ENCODE peak calls at places on chromosomes 2 and 18, in nine cellular contexts. P is MM.1S; G is neural crest cell; T is uterus; D is stimulated activated CD4-positive, alpha-beta T cell treated with anti-CD3 and anti-CD28 coated beads, Interleukin-2, amount 100 ng/mL, for 48 hours; N is GM12865; X is NCI-H1105 treated with DMSO at 0.1 percent for 48 hours; E is activated CD4-positive, alpha-beta T cell treated with anti-CD3 and anti-CD28 coated beads, Interleukin-2, amount 50 U/mL, for 1 hour; K is GM13977. W is an unnamed sample.

GRCh38 chr18:32242395-32242794 is 52.6 kb downstream of the MEP1B start:
- DNase-seq in D (no peak), E (no peak), G (no peak), P (no peak), K (no peak), T (no peak), X (no peak), N (no peak), W (no peak)

GRCh38 chr2:199463708-199464613 is 6.2 kb upstream of the SATB2 start:
- DNase-seq in K (peak; percentile 37), D (no peak), E (no peak), G (no peak), T (no peak), X (no peak), P (no peak), N (no peak), W (no peak)

GRCh38 chr18:68219867-68220266 is 495.0 kb downstream of the TMX3 start:
- DNase-seq in K (no peak), X (no peak), N (no peak), T (no peak), P (no peak), E (no peak), G (no peak), D (no peak), W (no peak)

GRCh38 chr2:69639246-69639645 is 4.3 kb downstream of the AAK1 start:
- DNase-seq in P (no peak), K (no peak), E (no peak), X (no peak), N (no peak), D (no peak), T (no peak), G (no peak), W (no peak)

GRCh38 chr18:79515944-79516351 is 120.2 kb downstream of the NFATC1 start:
- DNase-seq in K (no peak), N (no peak), P (no peak), T (no peak), X (no peak), D (no peak), E (no peak), G (no peak), W (no peak)

GRCh38 chr18:34773961-34774754 is 64.1 kb downstream of the DTNA start:
- DNase-seq in X (peak; percentile 91), K (no peak), G (no peak), N (no peak), T (peak; percentile 29), E (no peak), P (peak; percentile 68), D (no peak), W (peak; percentile 39)

GRCh38 chr2:12716250-12717190 is at the start of gene TRIB2:
- DNase-seq in E (peak; percentile 90), N (peak; percentile 94), X (peak; percentile 88), D (peak; percentile 70), P (peak; percentile 93), K (peak; percentile 93), G (peak; percentile 69), T (peak; percentile 88), W (peak; percentile 55)

GRCh38 chr2:173654146-173654895 is 299.6 kb downstream of the CDCA7 start:
- DNase-seq in D (no peak), G (no peak), T (no peak), E (no peak), X (peak; percentile 1), N (no peak), K (no peak), P (no peak), W (no peak)

GRCh38 chr2:199186226-199186864 is 271.4 kb downstream of the SATB2 start:
- DNase-seq in X (no peak), D (no peak), K (no peak), N (peak; percentile 7), P (peak; percentile 67), T (no peak), E (no peak), G (no peak), W (no peak)

GRCh38 chr18:36601316-36601715 is 227.5 kb downstream of the TPGS2 start:
- DNase-seq in N (no peak), G (no peak), T (no peak), P (no peak), K (no peak), D (no peak), E (no peak), X (no peak), W (no peak)

GRCh38 chr2:238509151-238509820 is 82.6 kb downstream of the ASB1 start:
- DNase-seq in P (no peak), E (no peak), G (no peak), X (no peak), N (no peak), T (no peak), K (no peak), D (no peak), W (no peak)

GRCh38 chr18:10787293-10787901 is 261.6 kb downstream of the NAPG start:
- DNase-seq in N (peak; percentile 96), E (peak; percentile 78), K (peak; percentile 73), T (peak; percentile 17), D (peak; percentile 90), P (peak; percentile 94), G (peak; percentile 69), X (peak; percentile 69), W (peak; percentile 38)

GRCh38 chr18:37381554-37381953 is 184.0 kb downstream of the CELF4 start:
- DNase-seq in N (no peak), T (no peak), G (no peak), E (no peak), D (no peak), P (no peak), X (no peak), K (no peak), W (no peak)

GRCh38 chr2:216520156-216520555 is 21.5 kb downstream of the RPL37A start:
- DNase-seq in K (no peak), D (no peak), P (no peak), E (no peak), G (no peak), N (no peak), T (no peak), X (no peak), W (no peak)

GRCh38 chr2:205198130-205198505 is 484.2 kb upstream of the NRP2 start:
- DNase-seq in X (peak; percentile 66), K (no peak), P (no peak), N (no peak), D (no peak), T (no peak), E (no peak), G (no peak), W (no peak)

GRCh38 chr2:180882959-180883358 is 97.4 kb upstream of the UBE2E3 start:
- DNase-seq in T (no peak), D (no peak), N (no peak), E (no peak), K (no peak), G (no peak), P (no peak), X (no peak), W (no peak)

GRCh38 chr2:150051004-150051403 is 436.5 kb downstream of the RND3 start:
- DNase-seq in P (peak; percentile 27), T (no peak), K (no peak), D (no peak), X (no peak), E (no peak), G (no peak), N (peak; percentile 13), W (no peak)

GRCh38 chr2:182098648-182099047 is 113.0 kb downstream of the PPP1R1C start:
- DNase-seq in K (no peak), E (no peak), G (no peak), T (no peak), D (no peak), P (no peak), N (no peak), X (no peak), W (no peak)

W was measured in C1 segment of cervical spinal cord.